ENCODE peak calls at places on chromosomes 1 and 21, in five cellular contexts. D is GM18507; N is hepatic stellate cell; T is naive thymus-derived CD4-positive, alpha-beta T cell; Q is glutamatergic neuron. J is an unnamed sample.

GRCh38 chr1:221419513-221420088 is 322.3 kb downstream of the DUSP10 start:
- DNase-seq in D (no peak), N (no peak), T (no peak), Q (no peak), J (no peak)

GRCh38 chr1:92066321-92066720 is 8.9 kb downstream of the SETSIP start:
- DNase-seq in D (no peak), N (no peak), T (no peak), Q (no peak), J (no peak)

GRCh38 chr21:17185685-17186084 is 327.2 kb upstream of the CXADR start:
- DNase-seq in D (no peak), N (no peak), T (no peak), Q (no peak), J (no peak)

GRCh38 chr1:207890136-207890738 is 20.7 kb downstream of the CD34 start:
- DNase-seq in D (no peak), N (peak), T (no peak), Q (no peak), J (no peak)

GRCh38 chr1:20143318-20143717 is 4.2 kb downstream of the PLA2G2F start:
- DNase-seq in D (no peak), N (no peak), T (no peak), Q (no peak), J (peak)

GRCh38 chr1:217425528-217425927 is 205.4 kb downstream of the GPATCH2 start:
- DNase-seq in D (no peak), N (no peak), T (no peak), Q (no peak), J (no peak)

GRCh38 chr1:38835230-38835827 is 24.2 kb downstream of the RRAGC start:
- DNase-seq in D (peak), N (peak), T (peak), Q (no peak), J (no peak)

GRCh38 chr1:212712451-212713303 is 13.0 kb upstream of the BATF3 start:
- DNase-seq in D (no peak), N (peak), T (no peak), Q (no peak), J (no peak)

GRCh38 chr1:23008901-23009300 is 6.8 kb downstream of the TEX46 start:
- DNase-seq in D (no peak), N (no peak), T (no peak), Q (no peak), J (no peak)

GRCh38 chr1:60103186-60103585 is 29.6 kb upstream of the C1orf87 start:
- DNase-seq in D (no peak), N (no peak), T (no peak), Q (no peak), J (no peak)

GRCh38 chr21:42973309-42973990 is 912 bp upstream of the PKNOX1 start:
- DNase-seq in D (peak), N (no peak), T (no peak), Q (no peak), J (no peak)

GRCh38 chr1:74908797-74909196 is 175.8 kb downstream of the TYW3 start:
- DNase-seq in D (no peak), N (no peak), T (no peak), Q (no peak), J (no peak)

GRCh38 chr1:22794691-22795090 is 84.1 kb downstream of the EPHB2 start:
- DNase-seq in D (no peak), N (no peak), T (no peak), Q (no peak), J (no peak)

GRCh38 chr1:117372863-117373412 is 5.7 kb downstream of the MAN1A2 start:
- DNase-seq in D (no peak), N (no peak), T (no peak), Q (no peak), J (no peak)

GRCh38 chr1:230276401-230276800 is 149.7 kb downstream of the PGBD5 start:
- DNase-seq in D (no peak), N (no peak), T (no peak), Q (no peak), J (peak)

GRCh38 chr1:242212401-242212800 is 213.5 kb upstream of the MAP1LC3C start:
- DNase-seq in D (no peak), N (no peak), T (no peak), Q (peak), J (no peak)

GRCh38 chr1:5312299-5312686 is 657.9 kb downstream of the AJAP1 start:
- DNase-seq in D (no peak), N (no peak), T (no peak), Q (no peak), J (no peak)

GRCh38 chr1:109167114-109167513 is 46.6 kb upstream of the SARS1 start:
- DNase-seq in D (peak), N (peak), T (no peak), Q (no peak), J (no peak)

GRCh38 chr21:43902441-43902840 is 37.4 kb downstream of the AGPAT3 start:
- DNase-seq in D (no peak), N (no peak), T (no peak), Q (no peak), J (peak)

GRCh38 chr1:25109527-25109926 is 122.8 kb downstream of the SYF2 start:
- DNase-seq in D (no peak), N (no peak), T (peak), Q (no peak), J (no peak)

GRCh38 chr1:236800002-236800620 is 5.0 kb downstream of the MTR start:
- DNase-seq in D (no peak), N (no peak), T (no peak), Q (no peak), J (no peak)

GRCh38 chr1:167832693-167833092 is 81.2 kb downstream of the ADCY10 start:
- DNase-seq in D (no peak), N (no peak), T (no peak), Q (no peak), J (no peak)

GRCh38 chr1:83113686-83114085 is 885.2 kb downstream of the TTLL7 start:
- DNase-seq in D (no peak), N (no peak), T (no peak), Q (no peak), J (no peak)

GRCh38 chr1:212600980-212601379 is 7.6 kb upstream of the ATF3 start:
- DNase-seq in D (no peak), N (no peak), T (no peak), Q (no peak), J (no peak)

GRCh38 chr1:219990782-219991510 is 55.4 kb downstream of the EPRS1 start:
- DNase-seq in D (no peak), N (peak), T (no peak), Q (no peak), J (no peak)

GRCh38 chr1:107536266-107536665 is 395.4 kb downstream of the NTNG1 start:
- DNase-seq in D (no peak), N (no peak), T (no peak), Q (no peak), J (no peak)

GRCh38 chr1:3822421-3822820 is 26.1 kb upstream of the LRRC47 start:
- DNase-seq in D (no peak), N (no peak), T (no peak), Q (no peak), J (no peak)

GRCh38 chr1:41493117-41493536 is 8.6 kb upstream of the EDN2 start:
- DNase-seq in D (no peak), N (peak), T (no peak), Q (no peak), J (no peak)

GRCh38 chr1:78184460-78185072 is 138.8 kb downstream of the GIPC2 start:
- DNase-seq in D (no peak), N (no peak), T (no peak), Q (no peak), J (no peak)

GRCh38 chr1:203524152-203524551 is 30.2 kb downstream of the OPTC start:
- DNase-seq in D (no peak), N (no peak), T (no peak), Q (no peak), J (no peak)

GRCh38 chr1:153441238-153441755 is 19.2 kb downstream of the S100A7 start:
- DNase-seq in D (no peak), N (no peak), T (no peak), Q (no peak), J (no peak)

GRCh38 chr1:236220473-236220872 is 61.3 kb downstream of the ERO1B start:
- DNase-seq in D (no peak), N (no peak), T (no peak), Q (no peak), J (no peak)

GRCh38 chr1:243294723-243295121 is 38.9 kb downstream of the SDCCAG8 start:
- DNase-seq in D (no peak), N (no peak), T (no peak), Q (no peak), J (no peak)

GRCh38 chr1:12546771-12547585 is 71.0 kb downstream of the DHRS3 start:
- DNase-seq in D (no peak), N (no peak), T (no peak), Q (no peak), J (peak)

GRCh38 chr1:166944186-166944967 is 31.0 kb downstream of the ILDR2 start:
- DNase-seq in D (no peak), N (peak), T (peak), Q (no peak), J (no peak)

GRCh38 chr1:210232524-210233215 is at the start of gene SERTAD4:
- DNase-seq in D (no peak), N (peak), T (no peak), Q (peak), J (no peak)

GRCh38 chr1:115447672-115448071 is 109.6 kb upstream of the NGF start:
- DNase-seq in D (no peak), N (no peak), T (no peak), Q (no peak), J (no peak)

GRCh38 chr1:75292013-75292412 is 157.8 kb downstream of the LHX8 start:
- DNase-seq in D (no peak), N (no peak), T (no peak), Q (no peak), J (no peak)

GRCh38 chr1:55868026-55868425 is 652.9 kb upstream of the USP24 start:
- DNase-seq in D (no peak), N (no peak), T (no peak), Q (no peak), J (no peak)

J was measured in chondrocyte.